ENCODE peak calls at places on chromosome 5, in nine cellular contexts. O, C, J, N, K, H, F, P and T are unnamed samples.

GRCh38 chr5:83844320-83845068 is 123.8 kb upstream of the HAPLN1 start:
- DNase-seq in P (peak; percentile 6), N (no peak), O (no peak), C (no peak), K (peak; percentile 81), H (peak; percentile 65), F (no peak), J (peak; percentile 95), T (peak; percentile 64)

GRCh38 chr5:94705427-94705826 is 87.0 kb downstream of the SLF1 start:
- DNase-seq in H (peak; percentile 36), O (no peak), P (peak; percentile 41), N (no peak), C (no peak), K (no peak), J (peak; percentile 14), F (no peak), T (no peak)

GRCh38 chr5:148776780-148777179 is 49.6 kb upstream of the ADRB2 start:
- DNase-seq in P (peak; percentile 93), K (no peak), F (no peak), H (peak; percentile 78), C (no peak), O (no peak), N (no peak), J (peak; percentile 86), T (no peak)

GRCh38 chr5:142644640-142645361 is 41.1 kb downstream of the FGF1 start:
- DNase-seq in J (peak; percentile 100), F (peak; percentile 67), H (peak; percentile 99), P (peak; percentile 99), O (no peak), C (no peak), N (no peak), K (peak; percentile 95), T (no peak)

GRCh38 chr5:175595905-175596304 is 62.0 kb upstream of the HRH2 start:
- DNase-seq in F (no peak), O (no peak), N (no peak), P (no peak), J (no peak), H (no peak), C (no peak), K (no peak), T (no peak)

GRCh38 chr5:52517667-52518066 is 270.0 kb upstream of the ITGA1 start:
- DNase-seq in O (no peak), H (no peak), C (no peak), K (no peak), J (no peak), P (no peak), F (no peak), N (no peak), T (no peak)

GRCh38 chr5:158590936-158591863 is 508.5 kb downstream of the EBF1 start:
- DNase-seq in O (no peak), C (no peak), F (no peak), K (peak; percentile 13), J (peak; percentile 66), H (peak; percentile 58), P (peak; percentile 76), N (peak; percentile 85), T (no peak)

GRCh38 chr5:124397290-124397689 is 349.1 kb downstream of the ZNF608 start:
- DNase-seq in O (no peak), P (no peak), J (no peak), K (no peak), N (no peak), C (no peak), H (no peak), F (no peak), T (no peak)

GRCh38 chr5:220008-220407 is 1.9 kb downstream of the SDHA start:
- DNase-seq in H (peak; percentile 22), J (no peak), N (no peak), P (no peak), K (peak; percentile 73), F (no peak), C (no peak), O (no peak), T (no peak)

GRCh38 chr5:96187309-96188027 is 225.8 kb upstream of the ELL2 start:
- DNase-seq in C (no peak), J (no peak), N (no peak), H (no peak), K (no peak), F (no peak), O (no peak), P (no peak), T (no peak)

GRCh38 chr5:2736872-2737271 is 14.6 kb downstream of the IRX2 start:
- DNase-seq in K (no peak), P (no peak), H (no peak), N (peak; percentile 21), O (no peak), F (no peak), C (no peak), J (no peak), T (no peak)

GRCh38 chr5:58060971-58061370 is 398.9 kb downstream of the PLK2 start:
- DNase-seq in N (no peak), O (no peak), H (peak; percentile 76), K (peak; percentile 29), F (no peak), J (peak; percentile 71), C (no peak), P (peak; percentile 60), T (no peak)

GRCh38 chr5:37174928-37175327 is 74.2 kb downstream of the CPLANE1 start:
- DNase-seq in H (no peak), J (no peak), O (no peak), K (no peak), F (no peak), C (no peak), P (no peak), N (peak; percentile 54), T (no peak)

GRCh38 chr5:43646997-43647396 is 44.0 kb downstream of the NNT start:
- DNase-seq in N (no peak), O (no peak), P (peak; percentile 40), F (no peak), K (peak; percentile 44), C (no peak), J (no peak), H (peak; percentile 69), T (peak; percentile 11)

GRCh38 chr5:71471193-71471592 is 15.7 kb downstream of the BDP1 start:
- DNase-seq in P (peak; percentile 57), J (peak; percentile 59), C (no peak), O (no peak), N (no peak), H (peak; percentile 81), F (no peak), K (peak; percentile 32), T (no peak)

GRCh38 chr5:54304031-54304430 is 6.3 kb downstream of the ARL15 start:
- DNase-seq in J (no peak), K (no peak), O (no peak), C (no peak), H (no peak), F (no peak), P (no peak), N (no peak), T (no peak)

GRCh38 chr5:57420821-57421220 is 61.8 kb downstream of the ACTBL2 start:
- DNase-seq in J (peak; percentile 57), F (no peak), C (no peak), H (no peak), K (no peak), O (no peak), P (no peak), N (no peak), T (no peak)

GRCh38 chr5:56269216-56269927 is 36.2 kb upstream of the ANKRD55 start:
- DNase-seq in P (peak; percentile 78), H (peak; percentile 74), O (no peak), F (no peak), C (no peak), N (peak; percentile 70), K (peak; percentile 81), J (peak; percentile 37), T (peak; percentile 34)

GRCh38 chr5:79030663-79031480 is 38.6 kb downstream of the DMGDH start:
- DNase-seq in F (no peak), K (no peak), C (no peak), N (no peak), H (no peak), O (no peak), P (no peak), J (no peak), T (no peak)

GRCh38 chr5:41809128-41809527 is 61.1 kb downstream of the OXCT1 start:
- DNase-seq in F (no peak), O (no peak), P (no peak), H (no peak), N (no peak), C (no peak), J (no peak), K (peak; percentile 12), T (no peak)
- H3K4me3 ChIP-seq in F (no peak overlapping the region), O (no peak overlapping the region), P (no peak overlapping the region), H (no peak overlapping the region), N (no peak overlapping the region), C (no peak overlapping the region), J (no peak overlapping the region), K (no peak overlapping the region), T (no peak overlapping the region)

DNA sequence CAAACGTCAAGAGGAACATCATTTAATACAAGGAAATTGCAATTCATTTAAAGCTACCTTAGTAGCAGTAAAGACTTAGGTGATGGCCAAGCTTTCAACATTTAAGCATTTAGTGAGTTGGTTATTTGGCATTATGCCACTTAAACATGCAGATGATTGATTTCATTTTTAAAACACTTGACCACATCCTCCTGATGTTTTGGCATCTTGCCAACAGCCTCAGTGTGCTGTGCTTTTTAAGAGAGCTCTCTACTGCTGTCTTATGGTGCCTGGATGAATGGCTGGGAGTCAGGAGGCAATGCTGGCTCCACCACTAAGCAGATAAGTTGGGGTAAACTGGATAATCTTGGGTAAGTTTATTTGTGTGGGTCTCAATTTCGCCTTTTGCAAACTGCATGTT is 364.5 kb downstream of the MAN2A1 start:
- DNase-seq in N (no peak), C (no peak), H (peak; percentile 88), J (peak; percentile 93), O (peak; percentile 16), P (peak; percentile 45), K (peak; percentile 48), F (no peak), T (peak; percentile 98)
- H3K4me3 ChIP-seq in N (no peak overlapping the region), C (no peak overlapping the region), H (no peak overlapping the region), J (no peak overlapping the region), O (no peak overlapping the region), P (no peak overlapping the region), K (no peak overlapping the region), F (no peak overlapping the region), T (no peak overlapping the region)

DNA sequence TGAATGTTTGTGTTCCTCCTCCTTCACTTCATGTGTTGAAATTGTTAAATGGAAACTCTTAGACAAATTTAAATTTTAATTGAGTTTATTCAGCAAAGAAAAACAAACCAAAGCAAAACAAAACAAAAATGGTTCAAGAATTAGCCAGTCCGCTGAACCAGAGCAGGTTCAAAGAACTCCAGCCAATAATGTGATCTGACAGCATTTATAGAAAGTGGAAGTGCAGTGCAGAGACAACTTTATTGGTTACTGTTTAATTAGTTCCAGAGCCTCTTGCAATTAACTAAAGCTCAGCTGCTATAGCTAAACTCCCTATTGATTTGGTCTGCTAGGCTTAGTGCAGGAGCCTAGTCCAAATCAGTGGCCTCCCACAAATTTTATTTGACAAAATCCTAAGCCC is 132.9 kb downstream of the RNF180 start:
- DNase-seq in H (no peak), P (no peak), N (no peak), J (no peak), F (no peak), K (no peak), O (no peak), C (no peak), T (no peak)
- H3K4me3 ChIP-seq in H (no peak overlapping the region), P (no peak overlapping the region), N (no peak overlapping the region), J (no peak overlapping the region), F (no peak overlapping the region), K (no peak overlapping the region), O (no peak overlapping the region), C (no peak overlapping the region), T (no peak overlapping the region)

DNA sequence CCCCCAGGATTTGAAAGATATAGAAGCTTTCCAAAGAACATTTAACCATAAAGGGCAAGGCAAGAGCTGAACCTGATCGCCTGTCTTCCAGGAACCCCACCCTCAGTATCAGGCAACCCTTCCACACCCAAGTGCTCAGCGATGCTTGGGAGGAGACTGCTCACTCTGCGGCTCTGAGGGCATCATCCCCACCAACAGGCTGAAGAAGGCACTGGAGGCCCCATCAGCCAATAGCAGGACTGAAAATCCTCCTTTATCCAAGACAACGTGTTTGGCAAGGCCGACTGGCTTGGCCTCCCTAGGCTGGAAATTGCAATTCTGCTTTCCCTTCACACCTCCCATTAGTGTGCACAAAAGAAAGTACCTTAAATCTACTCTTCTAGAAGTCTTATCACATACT is 1.4 kb upstream of the PPP2CA start:
- DNase-seq in H (peak; percentile 40), N (peak; percentile 83), C (no peak), J (peak; percentile 23), F (no peak), P (peak; percentile 52), K (no peak), O (peak; percentile 37), T (no peak)
- H3K4me3 ChIP-seq in H (no peak overlapping the region), N (peak overlapping the region; percentile 99), C (peak overlapping the region; percentile 87), J (peak overlapping the region; percentile 99), F (peak overlapping the region; percentile 99), P (peak overlapping the region; percentile 89), K (no peak overlapping the region), O (peak overlapping the region; percentile 93), T (peak overlapping the region; percentile 68)